ENCODE peak calls at places on chromosomes 3 and 15, in nine cellular contexts. One of them, this sample, is unnamed. For H3K36me3, the result is how much of the 10 kb centered on the place peaks cover.

GRCh38 chr3:126512916-126513650 is 4.5 kb downstream of the UROC1 start:
- DNase-seq in SJSA1: no peak
- DNase-seq in fibroblast of lung: no peak
- DNase-seq in mammary epithelial cell: no peak
- DNase-seq in left ventricle myocardium inferior: no peak
- DNase-seq in PC-9: no peak
- DNase-seq in CD8-positive, alpha-beta memory T cell: no peak
- DNase-seq in psoas muscle: no peak
- DNase-seq in breast epithelium: no peak
- DNase-seq in this sample: no peak

GRCh38 chr3:197308591-197308990 is 10.2 kb upstream of the DLG1 start:
- DNase-seq in SJSA1: peak
- DNase-seq in fibroblast of lung: peak
- DNase-seq in mammary epithelial cell: peak
- DNase-seq in left ventricle myocardium inferior: no peak
- DNase-seq in PC-9: no peak
- DNase-seq in CD8-positive, alpha-beta memory T cell: no peak
- DNase-seq in psoas muscle: no peak
- DNase-seq in breast epithelium: no peak
- DNase-seq in this sample: peak

GRCh38 chr3:124887177-124887995 is at the start of gene ITGB5:
- DNase-seq in SJSA1: peak
- DNase-seq in fibroblast of lung: peak
- DNase-seq in mammary epithelial cell: peak
- DNase-seq in left ventricle myocardium inferior: peak
- DNase-seq in PC-9: peak
- DNase-seq in CD8-positive, alpha-beta memory T cell: no peak
- DNase-seq in psoas muscle: peak
- DNase-seq in breast epithelium: peak
- DNase-seq in this sample: no peak

GRCh38 chr15:82894971-82895520 is 57.5 kb downstream of the HOMER2 start:
- DNase-seq in SJSA1: no peak
- DNase-seq in fibroblast of lung: no peak
- DNase-seq in mammary epithelial cell: no peak
- DNase-seq in left ventricle myocardium inferior: no peak
- DNase-seq in PC-9: no peak
- DNase-seq in CD8-positive, alpha-beta memory T cell: no peak
- DNase-seq in psoas muscle: no peak
- DNase-seq in breast epithelium: no peak
- DNase-seq in this sample: no peak

GRCh38 chr15:39642011-39642640 is 61.2 kb downstream of the THBS1 start:
- DNase-seq in SJSA1: peak
- DNase-seq in fibroblast of lung: peak
- DNase-seq in mammary epithelial cell: peak
- DNase-seq in left ventricle myocardium inferior: no peak
- DNase-seq in PC-9: peak
- DNase-seq in CD8-positive, alpha-beta memory T cell: no peak
- DNase-seq in psoas muscle: no peak
- DNase-seq in breast epithelium: no peak
- DNase-seq in this sample: no peak

GRCh38 chr3:157045238-157045860 is 114.6 kb downstream of the CCNL1 start:
- DNase-seq in SJSA1: no peak
- DNase-seq in fibroblast of lung: no peak
- DNase-seq in mammary epithelial cell: no peak
- DNase-seq in left ventricle myocardium inferior: no peak
- DNase-seq in PC-9: no peak
- DNase-seq in CD8-positive, alpha-beta memory T cell: no peak
- DNase-seq in psoas muscle: no peak
- DNase-seq in breast epithelium: no peak
- DNase-seq in this sample: no peak

GRCh38 chr3:187706966-187707365 is 4.6 kb upstream of the RTP2 start:
- DNase-seq in SJSA1: no peak
- DNase-seq in fibroblast of lung: no peak
- DNase-seq in mammary epithelial cell: no peak
- DNase-seq in left ventricle myocardium inferior: peak
- DNase-seq in PC-9: no peak
- DNase-seq in CD8-positive, alpha-beta memory T cell: no peak
- DNase-seq in psoas muscle: no peak
- DNase-seq in breast epithelium: no peak
- DNase-seq in this sample: no peak

GRCh38 chr3:154334973-154335420 is 10.7 kb upstream of the DHX36 start:
- DNase-seq in SJSA1: peak
- DNase-seq in fibroblast of lung: peak
- DNase-seq in mammary epithelial cell: peak
- DNase-seq in left ventricle myocardium inferior: no peak
- DNase-seq in PC-9: peak
- DNase-seq in CD8-positive, alpha-beta memory T cell: no peak
- DNase-seq in psoas muscle: no peak
- DNase-seq in breast epithelium: no peak
- DNase-seq in this sample: peak

GRCh38 chr3:106728315-106728821 is 648.9 kb upstream of the CCDC54 start:
- DNase-seq in SJSA1: peak
- DNase-seq in fibroblast of lung: peak
- DNase-seq in mammary epithelial cell: peak
- DNase-seq in left ventricle myocardium inferior: no peak
- DNase-seq in PC-9: peak
- DNase-seq in CD8-positive, alpha-beta memory T cell: no peak
- DNase-seq in psoas muscle: no peak
- DNase-seq in breast epithelium: no peak
- DNase-seq in this sample: no peak

GRCh38 chr3:48945432-48945831 is 26.8 kb downstream of the ARIH2 start:
- DNase-seq in SJSA1: no peak
- DNase-seq in fibroblast of lung: no peak
- DNase-seq in mammary epithelial cell: no peak
- DNase-seq in left ventricle myocardium inferior: no peak
- DNase-seq in PC-9: no peak
- DNase-seq in CD8-positive, alpha-beta memory T cell: no peak
- DNase-seq in psoas muscle: no peak
- DNase-seq in breast epithelium: no peak
- DNase-seq in this sample: no peak

GRCh38 chr3:154886437-154886836 is 193.7 kb upstream of the MME start:
- DNase-seq in SJSA1: peak
- DNase-seq in fibroblast of lung: peak
- DNase-seq in mammary epithelial cell: peak
- DNase-seq in left ventricle myocardium inferior: peak
- DNase-seq in PC-9: no peak
- DNase-seq in CD8-positive, alpha-beta memory T cell: no peak
- DNase-seq in psoas muscle: no peak
- DNase-seq in breast epithelium: no peak
- DNase-seq in this sample: peak

GRCh38 chr3:83649692-83650091 is 1309.1 kb upstream of the CADM2 start:
- DNase-seq in SJSA1: no peak
- DNase-seq in fibroblast of lung: no peak
- DNase-seq in mammary epithelial cell: no peak
- DNase-seq in left ventricle myocardium inferior: no peak
- DNase-seq in PC-9: no peak
- DNase-seq in CD8-positive, alpha-beta memory T cell: no peak
- DNase-seq in psoas muscle: no peak
- DNase-seq in breast epithelium: no peak
- DNase-seq in this sample: no peak

GRCh38 chr3:196707566-196707965 is 4.5 kb downstream of the CEP19 start:
- DNase-seq in SJSA1: no peak
- DNase-seq in fibroblast of lung: no peak
- DNase-seq in mammary epithelial cell: no peak
- DNase-seq in left ventricle myocardium inferior: no peak
- DNase-seq in PC-9: no peak
- DNase-seq in CD8-positive, alpha-beta memory T cell: no peak
- DNase-seq in psoas muscle: no peak
- DNase-seq in breast epithelium: no peak
- DNase-seq in this sample: no peak

GRCh38 chr3:129482721-129483120 is 42.7 kb downstream of the IFT122 start:
- DNase-seq in SJSA1: no peak
- DNase-seq in fibroblast of lung: no peak
- DNase-seq in mammary epithelial cell: no peak
- DNase-seq in left ventricle myocardium inferior: no peak
- DNase-seq in PC-9: no peak
- DNase-seq in CD8-positive, alpha-beta memory T cell: no peak
- DNase-seq in psoas muscle: no peak
- DNase-seq in breast epithelium: no peak
- DNase-seq in this sample: no peak

GRCh38 chr3:149673393-149673792 is 15.6 kb upstream of the WWTR1 start:
- DNase-seq in SJSA1: no peak
- DNase-seq in fibroblast of lung: no peak
- DNase-seq in mammary epithelial cell: no peak
- DNase-seq in left ventricle myocardium inferior: no peak
- DNase-seq in PC-9: no peak
- DNase-seq in CD8-positive, alpha-beta memory T cell: no peak
- DNase-seq in psoas muscle: no peak
- DNase-seq in breast epithelium: no peak
- DNase-seq in this sample: no peak

GRCh38 chr15:90684281-90684680 is 32.9 kb upstream of the BLM start:
- DNase-seq in SJSA1: no peak
- DNase-seq in fibroblast of lung: no peak
- DNase-seq in mammary epithelial cell: no peak
- DNase-seq in left ventricle myocardium inferior: no peak
- DNase-seq in PC-9: no peak
- DNase-seq in CD8-positive, alpha-beta memory T cell: no peak
- DNase-seq in psoas muscle: no peak
- DNase-seq in breast epithelium: no peak
- DNase-seq in this sample: no peak

GRCh38 chr3:15860014-15860934 is 62.5 kb upstream of the ANKRD28 start:
- DNase-seq in SJSA1: peak
- DNase-seq in fibroblast of lung: peak
- DNase-seq in mammary epithelial cell: peak
- DNase-seq in left ventricle myocardium inferior: peak
- DNase-seq in PC-9: peak
- DNase-seq in CD8-positive, alpha-beta memory T cell: no peak
- DNase-seq in psoas muscle: peak
- DNase-seq in breast epithelium: peak
- DNase-seq in this sample: no peak

GRCh38 chr3:172717493-172718088 is 6.7 kb upstream of the NCEH1 start:
- DNase-seq in SJSA1: no peak
- DNase-seq in fibroblast of lung: no peak
- DNase-seq in mammary epithelial cell: no peak
- DNase-seq in left ventricle myocardium inferior: no peak
- DNase-seq in PC-9: no peak
- DNase-seq in CD8-positive, alpha-beta memory T cell: no peak
- DNase-seq in psoas muscle: no peak
- DNase-seq in breast epithelium: no peak
- DNase-seq in this sample: no peak

GRCh38 chr3:120498947-120499346 is 48.2 kb upstream of the FSTL1 start:
- DNase-seq in SJSA1: peak
- DNase-seq in fibroblast of lung: peak
- DNase-seq in mammary epithelial cell: peak
- DNase-seq in left ventricle myocardium inferior: no peak
- DNase-seq in PC-9: peak
- DNase-seq in CD8-positive, alpha-beta memory T cell: no peak
- DNase-seq in psoas muscle: no peak
- DNase-seq in breast epithelium: no peak
- DNase-seq in this sample: no peak

GRCh38 chr15:87604857-87605446 is 651.6 kb downstream of the NTRK3 start:
- DNase-seq in SJSA1: no peak
- DNase-seq in fibroblast of lung: peak
- DNase-seq in mammary epithelial cell: peak
- DNase-seq in left ventricle myocardium inferior: no peak
- DNase-seq in PC-9: no peak
- DNase-seq in CD8-positive, alpha-beta memory T cell: no peak
- DNase-seq in psoas muscle: no peak
- DNase-seq in breast epithelium: no peak
- DNase-seq in this sample: no peak

GRCh38 chr15:69275104-69275670 is 23.5 kb upstream of the PAQR5 start:
- DNase-seq in SJSA1: no peak
- DNase-seq in fibroblast of lung: peak
- DNase-seq in mammary epithelial cell: no peak
- DNase-seq in left ventricle myocardium inferior: no peak
- DNase-seq in PC-9: no peak
- DNase-seq in CD8-positive, alpha-beta memory T cell: no peak
- DNase-seq in psoas muscle: no peak
- DNase-seq in breast epithelium: no peak
- DNase-seq in this sample: no peak

GRCh38 chr3:182971637-182972036 is 8.7 kb downstream of the DCUN1D1 start:
- DNase-seq in SJSA1: no peak
- DNase-seq in fibroblast of lung: peak
- DNase-seq in mammary epithelial cell: no peak
- DNase-seq in left ventricle myocardium inferior: no peak
- DNase-seq in PC-9: no peak
- DNase-seq in CD8-positive, alpha-beta memory T cell: no peak
- DNase-seq in psoas muscle: no peak
- DNase-seq in breast epithelium: no peak
- DNase-seq in this sample: no peak

GRCh38 chr15:61917457-61917856 is 142.8 kb downstream of the VPS13C start:
- DNase-seq in SJSA1: no peak
- DNase-seq in fibroblast of lung: no peak
- DNase-seq in mammary epithelial cell: no peak
- DNase-seq in left ventricle myocardium inferior: no peak
- DNase-seq in PC-9: no peak
- DNase-seq in CD8-positive, alpha-beta memory T cell: no peak
- DNase-seq in psoas muscle: no peak
- DNase-seq in breast epithelium: no peak
- DNase-seq in this sample: no peak
- H3K36me3 ChIP-seq in SJSA1: under half
- H3K36me3 ChIP-seq in fibroblast of lung: under half
- H3K36me3 ChIP-seq in mammary epithelial cell: under half
- H3K36me3 ChIP-seq in left ventricle myocardium inferior: half or more
- H3K36me3 ChIP-seq in PC-9: under half
- H3K36me3 ChIP-seq in CD8-positive, alpha-beta memory T cell: under half
- H3K36me3 ChIP-seq in psoas muscle: half or more
- H3K36me3 ChIP-seq in breast epithelium: under half
- H3K36me3 ChIP-seq in this sample: under half

DNA sequence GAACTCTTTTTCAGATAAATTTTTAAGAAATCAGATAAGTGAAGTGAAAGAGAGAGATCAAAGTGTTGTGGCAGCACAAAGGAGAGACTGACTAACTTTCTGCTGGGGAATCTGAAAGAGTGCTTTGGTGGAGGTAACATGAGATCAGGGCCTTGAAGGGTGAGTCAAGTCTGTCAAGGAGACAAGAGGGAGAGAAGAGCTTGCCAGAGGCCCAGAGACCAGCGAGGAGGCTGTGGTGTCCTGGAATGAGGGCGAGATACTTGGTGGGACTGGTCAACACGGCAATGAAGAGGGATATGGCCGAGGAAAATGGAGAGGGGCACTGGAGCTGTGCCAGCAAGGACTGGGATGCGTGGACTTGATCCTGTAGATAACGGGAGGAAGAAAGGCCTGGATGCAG is 4.6 kb downstream of the TADA3 start:
- DNase-seq in SJSA1: no peak
- DNase-seq in fibroblast of lung: no peak
- DNase-seq in mammary epithelial cell: no peak
- DNase-seq in left ventricle myocardium inferior: no peak
- DNase-seq in PC-9: no peak
- DNase-seq in CD8-positive, alpha-beta memory T cell: no peak
- DNase-seq in psoas muscle: no peak
- DNase-seq in breast epithelium: no peak
- DNase-seq in this sample: no peak
- H3K36me3 ChIP-seq in SJSA1: half or more
- H3K36me3 ChIP-seq in fibroblast of lung: under half
- H3K36me3 ChIP-seq in mammary epithelial cell: under half
- H3K36me3 ChIP-seq in left ventricle myocardium inferior: half or more
- H3K36me3 ChIP-seq in PC-9: under half
- H3K36me3 ChIP-seq in CD8-positive, alpha-beta memory T cell: under half
- H3K36me3 ChIP-seq in psoas muscle: half or more
- H3K36me3 ChIP-seq in breast epithelium: under half
- H3K36me3 ChIP-seq in this sample: under half

GRCh38 chr15:92937880-92938279 is 37.8 kb downstream of the CHD2 start:
- DNase-seq in SJSA1: no peak
- DNase-seq in fibroblast of lung: no peak
- DNase-seq in mammary epithelial cell: no peak
- DNase-seq in left ventricle myocardium inferior: no peak
- DNase-seq in PC-9: no peak
- DNase-seq in CD8-positive, alpha-beta memory T cell: no peak
- DNase-seq in psoas muscle: no peak
- DNase-seq in breast epithelium: no peak
- DNase-seq in this sample: no peak
- H3K36me3 ChIP-seq in SJSA1: half or more
- H3K36me3 ChIP-seq in fibroblast of lung: under half
- H3K36me3 ChIP-seq in mammary epithelial cell: half or more
- H3K36me3 ChIP-seq in left ventricle myocardium inferior: half or more
- H3K36me3 ChIP-seq in PC-9: half or more
- H3K36me3 ChIP-seq in CD8-positive, alpha-beta memory T cell: half or more
- H3K36me3 ChIP-seq in psoas muscle: half or more
- H3K36me3 ChIP-seq in breast epithelium: under half
- H3K36me3 ChIP-seq in this sample: half or more

GRCh38 chr3:152295344-152295743 is 26.6 kb downstream of the MBNL1 start:
- DNase-seq in SJSA1: no peak
- DNase-seq in fibroblast of lung: no peak
- DNase-seq in mammary epithelial cell: no peak
- DNase-seq in left ventricle myocardium inferior: no peak
- DNase-seq in PC-9: no peak
- DNase-seq in CD8-positive, alpha-beta memory T cell: no peak
- DNase-seq in psoas muscle: no peak
- DNase-seq in breast epithelium: no peak
- DNase-seq in this sample: no peak
- H3K36me3 ChIP-seq in SJSA1: under half
- H3K36me3 ChIP-seq in fibroblast of lung: under half
- H3K36me3 ChIP-seq in mammary epithelial cell: under half
- H3K36me3 ChIP-seq in left ventricle myocardium inferior: under half
- H3K36me3 ChIP-seq in PC-9: under half
- H3K36me3 ChIP-seq in CD8-positive, alpha-beta memory T cell: under half
- H3K36me3 ChIP-seq in psoas muscle: under half
- H3K36me3 ChIP-seq in breast epithelium: under half
- H3K36me3 ChIP-seq in this sample: under half

This sample was measured in SK-N-MC.